ENCODE peak calls at places on chromosome 4, in six cellular contexts. U, F, H, T, Y and D are unnamed samples.

GRCh38 chr4:90727938-90728337 is 600.7 kb downstream of the CCSER1 start:
- DNase-seq in U (no peak), F (no peak), H (no peak), T (no peak), Y (no peak), D (no peak)

GRCh38 chr4:164261831-164262230 is 492.1 kb upstream of the SMIM31 start:
- DNase-seq in U (no peak), F (no peak), H (no peak), T (no peak), Y (no peak), D (no peak)

GRCh38 chr4:138650917-138651564 is 364.5 kb upstream of the NOCT start:
- DNase-seq in U (no peak), F (peak; percentile 87), H (no peak), T (no peak), Y (no peak), D (no peak)

GRCh38 chr4:169934794-169935400 is 91.3 kb downstream of the MFAP3L start:
- DNase-seq in U (no peak), F (no peak), H (no peak), T (no peak), Y (no peak), D (no peak)

GRCh38 chr4:128338634-128339355 is 51.2 kb upstream of the PGRMC2 start:
- DNase-seq in U (no peak), F (peak; percentile 92), H (no peak), T (no peak), Y (no peak), D (no peak)

GRCh38 chr4:21304061-21304541 is 603.8 kb downstream of the PACRGL start:
- DNase-seq in U (no peak), F (no peak), H (no peak), T (peak; percentile 77), Y (no peak), D (no peak)

GRCh38 chr4:74531952-74532794 is 87.2 kb downstream of the AREG start:
- DNase-seq in U (no peak), F (peak; percentile 94), H (no peak), T (no peak), Y (peak; percentile 77), D (no peak)

GRCh38 chr4:90842960-90843359 is 715.8 kb downstream of the CCSER1 start:
- DNase-seq in U (no peak), F (no peak), H (no peak), T (no peak), Y (peak; percentile 19), D (no peak)

GRCh38 chr4:174717788-174718187 is 111.3 kb downstream of the GLRA3 start:
- DNase-seq in U (no peak), F (no peak), H (no peak), T (no peak), Y (no peak), D (no peak)

GRCh38 chr4:8101213-8101781 is 57.3 kb downstream of the ABLIM2 start:
- DNase-seq in U (peak; percentile 84), F (peak; percentile 61), H (peak; percentile 93), T (no peak), Y (peak; percentile 70), D (no peak)

GRCh38 chr4:48090621-48091020 is 43.4 kb downstream of the TXK start:
- DNase-seq in U (no peak), F (no peak), H (no peak), T (no peak), Y (no peak), D (no peak)

GRCh38 chr4:39526810-39527295 is 386 bp downstream of the UGDH start:
- DNase-seq in U (peak; percentile 18), F (no peak), H (no peak), T (no peak), Y (peak; percentile 32), D (peak; percentile 49)

GRCh38 chr4:185993328-185993973 is 75.5 kb upstream of the TLR3 start:
- DNase-seq in U (no peak), F (no peak), H (no peak), T (no peak), Y (no peak), D (no peak)

GRCh38 chr4:168309781-168310180 is 8.8 kb downstream of the DDX60 start:
- DNase-seq in U (no peak), F (peak; percentile 67), H (no peak), T (no peak), Y (peak; percentile 31), D (no peak)

GRCh38 chr4:22410645-22411247 is 105.1 kb downstream of the ADGRA3 start:
- DNase-seq in U (no peak), F (peak; percentile 28), H (no peak), T (no peak), Y (peak; percentile 29), D (no peak)

GRCh38 chr4:165364452-165365080 is 14.2 kb upstream of the CPE start:
- DNase-seq in U (no peak), F (peak; percentile 82), H (no peak), T (no peak), Y (peak; percentile 90), D (no peak)

GRCh38 chr4:99324978-99325377 is 3.8 kb upstream of the ADH1B start:
- DNase-seq in U (peak; percentile 82), F (peak; percentile 95), H (peak; percentile 61), T (no peak), Y (no peak), D (no peak)

GRCh38 chr4:157792716-157793115 is 380.1 kb downstream of the GASK1B start:
- DNase-seq in U (no peak), F (no peak), H (no peak), T (no peak), Y (no peak), D (no peak)

GRCh38 chr4:14920237-14920636 is 82.0 kb upstream of the CPEB2 start:
- DNase-seq in U (no peak), F (no peak), H (no peak), T (no peak), Y (no peak), D (no peak)

GRCh38 chr4:43103048-43103447 is 210.5 kb downstream of the GRXCR1 start:
- DNase-seq in U (no peak), F (no peak), H (no peak), T (no peak), Y (no peak), D (no peak)

GRCh38 chr4:22515145-22515887 is 550 bp downstream of the ADGRA3 start:
- DNase-seq in U (peak; percentile 50), F (peak; percentile 83), H (peak; percentile 65), T (peak; percentile 76), Y (peak; percentile 83), D (no peak)

GRCh38 chr4:146134761-146135160 is 40.8 kb upstream of the LSM6 start:
- DNase-seq in U (peak; percentile 9), F (peak; percentile 5), H (no peak), T (no peak), Y (peak; percentile 52), D (no peak)

GRCh38 chr4:153809916-153810810 is 21.3 kb upstream of the SFRP2 start:
- DNase-seq in U (no peak), F (no peak), H (no peak), T (no peak), Y (no peak), D (no peak)

GRCh38 chr4:132062611-132063239 is 1086.4 kb upstream of the PCDH10 start:
- DNase-seq in U (no peak), F (no peak), H (no peak), T (no peak), Y (no peak), D (no peak)

DNA sequence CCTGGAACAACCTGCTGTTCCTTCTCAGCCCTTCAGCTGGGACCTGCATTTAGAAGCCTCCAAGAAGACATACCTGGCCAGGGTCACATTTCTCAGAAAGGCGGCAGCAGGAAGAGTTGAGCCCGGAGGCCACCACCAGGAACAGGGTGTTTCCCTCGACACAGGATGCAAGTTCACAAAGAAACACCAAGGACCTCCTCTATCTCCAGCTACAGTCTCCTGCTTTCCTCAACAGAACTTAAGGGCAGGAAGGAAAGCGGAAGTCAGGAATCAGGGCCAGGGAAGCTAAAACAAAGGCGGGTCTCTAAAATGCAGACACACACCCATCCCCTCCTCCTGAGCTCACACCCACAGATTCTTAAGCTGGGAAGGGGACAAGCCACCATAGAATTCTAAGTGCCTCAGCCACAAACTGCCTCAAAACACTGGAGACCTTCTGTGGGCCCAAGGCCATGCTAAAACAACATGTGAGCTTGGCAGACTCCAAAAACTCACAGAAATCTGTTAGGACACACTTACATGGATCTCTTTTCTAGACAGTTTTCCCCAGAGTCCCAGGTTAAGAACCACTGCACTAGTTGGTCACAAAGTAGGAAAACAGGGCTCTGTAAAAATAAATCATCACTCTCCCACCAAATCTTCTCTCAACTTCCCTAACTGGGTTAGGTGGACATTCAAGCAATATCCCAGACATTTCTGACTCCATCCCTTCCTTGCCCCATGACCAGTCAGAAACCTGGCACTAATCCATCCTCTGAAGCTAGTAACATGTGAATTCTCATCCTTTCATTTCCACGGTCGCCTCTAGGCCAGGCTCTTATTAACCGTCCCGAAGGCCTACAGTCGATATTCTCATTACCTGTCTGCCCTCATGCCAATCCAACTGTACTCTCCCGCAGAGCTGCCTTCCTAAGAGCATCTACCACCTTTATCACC is 163.2 kb downstream of the APBB2 start:
- DNase-seq in U (no peak), F (no peak), H (no peak), T (no peak), Y (no peak), D (no peak)
- H3K4me3 ChIP-seq in U (no peak overlapping the region), F (no peak overlapping the region), H (no peak overlapping the region), T (no peak overlapping the region), Y (no peak overlapping the region), D (no peak overlapping the region)

DNA sequence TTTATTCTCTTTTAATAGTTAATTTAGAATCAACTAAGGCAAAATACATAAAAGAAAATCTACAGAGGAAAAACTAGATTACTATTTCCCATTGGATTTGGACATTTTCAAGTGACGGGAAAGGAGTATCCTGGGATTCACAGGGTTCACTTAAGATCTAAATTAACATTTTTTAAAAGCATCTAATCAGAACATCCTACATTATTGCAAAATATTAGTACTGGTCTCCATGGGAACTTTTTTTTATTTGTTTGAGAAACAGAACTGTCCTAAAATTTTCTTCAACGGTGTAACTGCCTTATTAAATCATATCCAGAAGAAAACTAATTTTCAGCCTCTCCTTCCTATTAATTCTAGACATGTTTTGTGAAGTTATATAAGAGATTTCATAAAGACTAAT is 69.7 kb downstream of the METTL14 start:
- DNase-seq in U (no peak), F (peak; percentile 35), H (no peak), T (no peak), Y (no peak), D (no peak)
- H3K4me1 ChIP-seq in U (peaks cover 11% of the 10 kb centered on the region), F (peaks cover 8% of the 10 kb centered on the region), H (peaks cover 14% of the 10 kb centered on the region), T (no peaks in the 10 kb centered on the region), Y (peaks cover 2% of the 10 kb centered on the region), D (no peaks in the 10 kb centered on the region)

GRCh38 chr4:1720163-1720983 is 750 bp downstream of the TMEM129 start:
- DNase-seq in U (no peak), F (peak; percentile 53), H (peak; percentile 56), T (peak; percentile 69), Y (peak; percentile 64), D (peak; percentile 33)

GRCh38 chr4:1721003-1721665 is at the start of the genes TACC3 and TMEM129:
- DNase-seq in U (peak; percentile 89), F (peak; percentile 94), H (peak; percentile 92), T (peak; percentile 93), Y (peak; percentile 99), D (peak; percentile 91)

GRCh38 chr4:1723131-1723801 is 1.9 kb downstream of the TACC3 start:
- DNase-seq in U (no peak), F (no peak), H (no peak), T (no peak), Y (no peak), D (peak; percentile 25)

GRCh38 chr4:1721666-1722550 is 587 bp downstream of the TACC3 start:
- DNase-seq in U (no peak), F (no peak), H (no peak), T (no peak), Y (no peak), D (no peak)

GRCh38 chr4:1722551-1723071 is 1.3 kb downstream of the TACC3 start:
- DNase-seq in U (no peak), F (no peak), H (no peak), T (no peak), Y (no peak), D (no peak)
- H3K27ac ChIP-seq in U (peak overlapping the region; percentile 36), F (no peak overlapping the region), H (peak overlapping the region; percentile 30), T (peak overlapping the region; percentile 12), Y (peak overlapping the region; percentile 69), D (peak overlapping the region; percentile 81)

GRCh38 chr4:94208918-94209317 is 1.3 kb downstream of the SMARCAD1 start:
- DNase-seq in U (no peak), F (no peak), H (no peak), T (no peak), Y (no peak), D (no peak)
- H3K4me3 ChIP-seq in U (no peak overlapping the region), F (peak overlapping the region; percentile 72), H (peak overlapping the region; percentile 87), T (peak overlapping the region; percentile 85), Y (no peak overlapping the region), D (peak overlapping the region; percentile 75)